ENCODE peak calls at places on chromosomes 4 and X, in seven cellular contexts. M is IMR-90; X is upper lobe of right lung; J is adrenal gland; T is GM23248; B is psoas muscle; E is CD4-positive, alpha-beta memory T cell. N is an unnamed sample. For H3K27me3 and H3K9me3, the result is how much of the 10 kb centered on the place peaks cover.

GRCh38 chr4:120659626-120660170 is 262.8 kb downstream of the PRDM5 start:
- DNase-seq in M (no peak), X (no peak), J (no peak), T (no peak), B (no peak), E (no peak), N (peak)

GRCh38 chr4:84258905-84259830 is 239.9 kb downstream of the NKX6-1 start:
- DNase-seq in M (peak), X (no peak), J (no peak), T (peak), B (no peak), E (no peak), N (no peak)

GRCh38 chr4:185567828-185568442 is 32.6 kb upstream of the PDLIM3 start:
- DNase-seq in M (peak), X (no peak), J (no peak), T (peak), B (peak), E (no peak), N (no peak)

GRCh38 chrX:16836371-16836770 is 33.8 kb downstream of the RBBP7 start:
- DNase-seq in M (peak), X (no peak), J (peak), T (peak), B (peak), E (no peak), N (no peak)

GRCh38 chr4:73259552-73260140 is 1.0 kb upstream of the ANKRD17 start:
- DNase-seq in M (no peak), X (no peak), J (no peak), T (peak), B (no peak), E (no peak), N (peak)

GRCh38 chrX:140817943-140818342 is 108.4 kb downstream of the LINC00632 start:
- DNase-seq in M (peak), X (no peak), J (no peak), T (peak), B (no peak), E (no peak), N (no peak)

GRCh38 chr4:100657187-100657586 is 139.4 kb upstream of the EMCN start:
- DNase-seq in M (no peak), X (no peak), J (no peak), T (no peak), B (no peak), E (no peak), N (no peak)

GRCh38 chr4:184028571-184028996 is 123.5 kb downstream of the STOX2 start:
- DNase-seq in M (no peak), X (peak), J (no peak), T (no peak), B (no peak), E (peak), N (peak)

GRCh38 chrX:124860736-124861135 is 458.9 kb upstream of the TEX13C start:
- DNase-seq in M (no peak), X (no peak), J (no peak), T (no peak), B (no peak), E (no peak), N (no peak)

GRCh38 chr4:18051281-18051680 is 29.7 kb upstream of the LCORL start:
- DNase-seq in M (peak), X (no peak), J (no peak), T (peak), B (no peak), E (no peak), N (peak)

GRCh38 chr4:123390846-123391456 is 5.6 kb upstream of the SPRY1 start:
- DNase-seq in M (peak), X (no peak), J (no peak), T (peak), B (no peak), E (peak), N (no peak)

GRCh38 chr4:173527103-173527876 is 2.7 kb downstream of the HAND2 start:
- DNase-seq in M (no peak), X (no peak), J (no peak), T (peak), B (no peak), E (no peak), N (no peak)

GRCh38 chr4:18020145-18020670 is 1.3 kb downstream of the LCORL start:
- DNase-seq in M (peak), X (no peak), J (no peak), T (peak), B (no peak), E (peak), N (peak)

GRCh38 chr4:184434496-184435066 is 39.8 kb downstream of the IRF2 start:
- DNase-seq in M (no peak), X (no peak), J (no peak), T (no peak), B (no peak), E (no peak), N (no peak)

GRCh38 chr4:110231869-110232268 is 33.5 kb upstream of the ELOVL6 start:
- DNase-seq in M (no peak), X (no peak), J (no peak), T (no peak), B (no peak), E (no peak), N (no peak)

GRCh38 chr4:40372651-40373050 is 37.5 kb downstream of the CHRNA9 start:
- DNase-seq in M (no peak), X (no peak), J (no peak), T (no peak), B (no peak), E (no peak), N (no peak)

GRCh38 chr4:143714290-143714625 is 13.8 kb upstream of the FREM3 start:
- DNase-seq in M (no peak), X (no peak), J (no peak), T (no peak), B (no peak), E (no peak), N (no peak)

GRCh38 chrX:66717926-66718325 is 79.0 kb upstream of the EDA2R start:
- DNase-seq in M (no peak), X (no peak), J (no peak), T (peak), B (no peak), E (no peak), N (no peak)

GRCh38 chr4:6137747-6138135 is 62.6 kb downstream of the JAKMIP1 start:
- DNase-seq in M (no peak), X (no peak), J (no peak), T (no peak), B (no peak), E (no peak), N (no peak)

GRCh38 chrX:55008571-55009358 is 8.6 kb downstream of the APEX2 start:
- DNase-seq in M (peak), X (no peak), J (no peak), T (peak), B (peak), E (no peak), N (peak)

GRCh38 chr4:11847161-11847560 is 418.5 kb upstream of the HS3ST1 start:
- DNase-seq in M (no peak), X (no peak), J (no peak), T (no peak), B (no peak), E (no peak), N (no peak)

GRCh38 chr4:78654809-78655208 is 103.2 kb downstream of the ANXA3 start:
- DNase-seq in M (peak), X (no peak), J (no peak), T (peak), B (no peak), E (no peak), N (no peak)

GRCh38 chrX:1389181-1389992 is 2.5 kb downstream of the SLC25A6 start:
- DNase-seq in M (no peak), X (peak), J (peak), T (no peak), B (peak), E (no peak), N (no peak)

GRCh38 chr4:37976991-37977470 is 16.8 kb downstream of the PTTG2 start:
- DNase-seq in M (peak), X (peak), J (peak), T (peak), B (peak), E (peak), N (peak)

GRCh38 chrX:120309873-120310730 is 1.2 kb downstream of the TMEM255A start:
- DNase-seq in M (no peak), X (no peak), J (peak), T (peak), B (no peak), E (no peak), N (peak)

GRCh38 chr4:15659768-15660394 is 4.7 kb upstream of the FBXL5 start:
- DNase-seq in M (peak), X (no peak), J (no peak), T (peak), B (no peak), E (no peak), N (no peak)

GRCh38 chrX:73943572-73943899 is 360.4 kb upstream of the ZCCHC13 start:
- DNase-seq in M (no peak), X (no peak), J (no peak), T (peak), B (no peak), E (no peak), N (no peak)

DNA sequence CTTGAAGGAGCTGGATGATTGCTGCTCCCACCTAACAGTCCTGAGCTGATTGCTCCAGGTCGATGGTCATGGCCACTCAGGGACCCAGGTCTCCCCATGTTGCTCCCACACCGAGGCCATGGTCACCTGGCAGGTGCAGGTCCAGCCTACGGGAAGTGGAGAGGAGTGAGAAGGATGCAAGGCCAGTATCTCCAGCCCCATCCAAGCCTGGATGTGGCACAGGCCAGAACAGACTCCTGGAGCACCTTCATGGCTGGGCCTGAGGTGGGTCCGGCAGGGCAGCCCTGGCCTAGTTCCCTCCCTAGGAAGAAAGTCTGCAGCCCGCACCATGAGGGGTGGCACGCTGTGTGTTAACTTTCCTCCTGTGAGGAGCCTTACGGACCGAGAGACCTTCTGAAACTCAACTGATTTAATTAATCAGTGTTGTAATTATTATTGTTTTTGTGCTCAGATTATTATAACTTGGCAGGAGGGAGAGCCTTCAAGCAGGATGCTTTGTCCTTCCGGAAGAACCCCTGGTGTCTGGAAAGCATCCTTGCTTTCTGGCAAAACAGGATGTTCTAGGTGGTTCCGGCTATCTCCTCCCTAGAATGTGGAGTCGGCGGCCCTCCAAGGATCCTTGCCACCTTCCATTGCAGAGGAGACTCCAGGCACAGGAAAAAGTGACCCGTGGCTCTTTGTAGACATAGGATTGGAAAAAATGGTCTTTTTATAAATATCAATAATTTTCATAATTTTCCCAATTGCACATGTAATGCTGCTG is 92.3 kb upstream of the ADRA2C start:
- DNase-seq in M (no peak), X (peak), J (no peak), T (no peak), B (no peak), E (no peak), N (no peak)
- H3K27me3 ChIP-seq in M (under half), X (under half), J (under half), T (under half), B (under half), E (under half), N (under half)

GRCh38 chrX:7133036-7133412 is 14.5 kb upstream of the STS start:
- DNase-seq in M (peak), X (no peak), J (no peak), T (peak), B (no peak), E (no peak), N (peak)
- H3K9me3 ChIP-seq in M (under half), X (under half), J (under half), T (under half), B (under half), E (under half), N (under half)

DNA sequence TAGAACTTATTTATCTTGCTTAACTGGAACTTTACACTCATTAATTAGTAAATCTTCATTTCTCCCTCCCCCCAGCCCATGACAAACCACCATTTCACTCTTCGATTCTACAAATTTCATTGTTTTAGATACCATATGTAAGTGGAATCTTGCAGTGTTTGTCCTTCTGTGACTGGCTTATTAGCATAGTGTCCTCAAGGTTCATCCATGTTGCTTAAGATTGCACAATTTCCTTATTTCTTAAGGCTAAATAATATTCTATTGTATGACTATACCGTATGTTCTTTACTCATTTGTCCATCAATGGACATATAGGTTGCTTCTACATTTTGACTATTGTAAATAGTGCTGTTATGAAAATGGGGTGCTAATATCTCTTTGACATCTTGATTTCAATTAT is 24.5 kb upstream of the RNF212 start:
- DNase-seq in M (no peak), X (no peak), J (no peak), T (no peak), B (no peak), E (no peak), N (no peak)
- H3K27me3 ChIP-seq in M (under half), X (under half), J (under half), T (under half), B (under half), E (under half), N (under half)

GRCh38 chr4:155008389-155008788 is 200.0 kb upstream of the NPY2R start:
- DNase-seq in M (no peak), X (no peak), J (no peak), T (no peak), B (no peak), E (no peak), N (no peak)
- H3K9me3 ChIP-seq in M (under half), X (under half), J (under half), T (under half), B (under half), E (under half), N (under half)

DNA sequence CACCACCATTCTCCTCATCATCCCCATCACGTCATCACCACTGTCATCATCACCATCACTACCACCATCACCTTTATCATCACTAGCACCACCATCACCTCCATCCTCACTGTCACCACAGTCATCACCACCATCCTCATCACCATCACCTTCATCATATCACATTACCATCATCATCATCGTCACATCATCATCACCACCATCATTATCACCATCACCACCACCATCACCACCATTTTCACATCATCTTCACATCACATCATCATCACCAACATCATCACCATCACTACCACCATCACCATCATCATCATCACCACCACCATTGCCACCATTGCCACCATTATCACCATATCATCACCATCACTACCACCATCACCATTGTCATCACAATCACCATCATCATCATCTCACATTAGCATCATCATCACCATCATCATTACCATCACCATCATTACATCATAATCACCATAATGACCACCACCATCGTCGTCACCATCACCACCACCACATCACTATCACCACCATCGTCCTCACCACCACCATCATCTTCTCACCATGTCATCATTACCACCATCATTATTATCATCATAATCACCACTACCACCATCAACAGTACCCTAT is 46.3 kb upstream of the NKX1-1 start:
- DNase-seq in M (no peak), X (no peak), J (no peak), T (no peak), B (no peak), E (no peak), N (no peak)
- H3K27me3 ChIP-seq in M (under half), X (under half), J (under half), T (under half), B (under half), E (under half), N (under half)

GRCh38 chr4:165894159-165894558 is 21.1 kb downstream of the TLL1 start:
- DNase-seq in M (no peak), X (no peak), J (no peak), T (no peak), B (no peak), E (no peak), N (no peak)
- H3K9me3 ChIP-seq in M (under half), X (under half), J (under half), T (under half), B (under half), E (under half), N (under half)

DNA sequence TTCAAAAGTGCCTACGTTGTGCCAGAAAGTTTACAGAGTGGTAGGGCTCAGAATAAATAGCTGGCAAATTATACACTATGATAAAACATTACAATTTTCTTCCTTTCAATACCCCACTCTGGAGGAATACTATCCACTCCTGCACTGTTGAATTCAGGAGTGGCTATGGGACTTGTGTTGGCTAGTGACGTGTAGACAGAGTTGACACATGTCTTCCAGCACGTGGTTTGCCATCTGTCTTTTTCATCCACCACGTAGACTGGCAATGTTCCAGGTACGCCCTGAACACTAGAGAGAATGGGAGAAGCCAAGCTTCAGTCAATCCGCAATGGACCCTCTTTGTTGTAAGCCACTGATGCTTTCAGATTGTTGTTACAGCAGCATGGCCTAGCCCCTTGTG is 168.8 kb upstream of the RBPJ start:
- DNase-seq in M (no peak), X (no peak), J (no peak), T (no peak), B (no peak), E (no peak), N (no peak)
- H3K27me3 ChIP-seq in M (under half), X (under half), J (under half), T (under half), B (under half), E (under half), N (under half)

GRCh38 chrX:142998447-142999208 is 27.1 kb upstream of the SPANXN4 start:
- DNase-seq in M (no peak), X (no peak), J (no peak), T (no peak), B (no peak), E (no peak), N (no peak)
- H3K9me3 ChIP-seq in M (under half), X (under half), J (under half), T (under half), B (under half), E (under half), N (under half)

GRCh38 chrX:53474707-53475106 is 40.5 kb upstream of the HSD17B10 start:
- DNase-seq in M (no peak), X (no peak), J (no peak), T (no peak), B (no peak), E (no peak), N (no peak)

GRCh38 chrX:53479295-53479694 is 45.1 kb upstream of the HSD17B10 start:
- DNase-seq in M (peak), X (no peak), J (no peak), T (no peak), B (no peak), E (no peak), N (no peak)

GRCh38 chrX:53481093-53481492 is 46.9 kb upstream of the HSD17B10 start:
- DNase-seq in M (no peak), X (no peak), J (no peak), T (peak), B (no peak), E (no peak), N (no peak)

GRCh38 chrX:53471346-53471745 is 37.2 kb upstream of the HSD17B10 start:
- DNase-seq in M (no peak), X (no peak), J (no peak), T (peak), B (no peak), E (no peak), N (peak)

GRCh38 chrX:53476371-53476770 is 42.2 kb upstream of the HSD17B10 start:
- DNase-seq in M (peak), X (no peak), J (no peak), T (peak), B (no peak), E (no peak), N (no peak)
- H3K27me3 ChIP-seq in M (under half), X (under half), J (under half), T (under half), B (under half), E (under half), N (under half)

DNA sequence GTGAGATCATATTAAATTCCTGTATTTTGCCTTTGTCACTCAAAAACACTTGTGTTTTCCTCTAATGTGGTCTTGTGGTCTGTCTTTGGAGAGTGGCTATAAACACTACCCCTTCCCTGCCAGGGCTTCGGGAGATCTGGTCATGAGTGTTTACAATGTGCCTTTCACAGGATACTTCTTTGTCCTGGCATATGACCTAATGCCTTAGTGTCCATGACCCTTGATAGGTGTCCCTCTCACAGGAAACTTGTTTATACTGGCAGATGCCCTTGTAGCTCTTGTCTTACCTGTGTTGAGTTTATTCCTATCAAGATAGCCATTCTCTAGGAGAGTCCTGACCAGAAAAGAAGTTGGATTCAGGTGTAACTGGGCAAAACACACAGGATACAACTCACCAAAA is 17.8 kb downstream of the USP53 start:
- DNase-seq in M (no peak), X (no peak), J (no peak), T (no peak), B (no peak), E (no peak), N (no peak)
- H3K9me3 ChIP-seq in M (under half), X (under half), J (under half), T (under half), B (under half), E (under half), N (under half)